ENCODE peak calls at places on chromosome 16, in five cellular contexts. Z, G, K, R and V are unnamed samples.

GRCh38 chr16:21963887-21964286 is 10.7 kb downstream of the UQCRC2 start:
- DNase-seq in Z (no peak), G (no peak), K (no peak), R (no peak), V (no peak)

GRCh38 chr16:7025616-7026190 is 306.9 kb upstream of the RBFOX1 start:
- DNase-seq in Z (peak; percentile 71), G (no peak), K (no peak), R (peak; percentile 46), V (peak; percentile 27)

GRCh38 chr16:89395150-89396142 is 94.9 kb downstream of the ANKRD11 start:
- DNase-seq in Z (peak; percentile 86), G (no peak), K (peak; percentile 95), R (peak; percentile 95), V (peak; percentile 98)

GRCh38 chr16:75238853-75239371 is 12.5 kb downstream of the BCAR1 start:
- DNase-seq in Z (no peak), G (no peak), K (no peak), R (no peak), V (no peak)

GRCh38 chr16:4455951-4456350 is 18.5 kb downstream of the NMRAL1 start:
- DNase-seq in Z (no peak), G (no peak), K (no peak), R (no peak), V (no peak)

GRCh38 chr16:17160285-17160854 is 310.4 kb downstream of the XYLT1 start:
- DNase-seq in Z (no peak), G (no peak), K (no peak), R (no peak), V (no peak)

GRCh38 chr16:28191364-28191985 is 20.3 kb downstream of the XPO6 start:
- DNase-seq in Z (no peak), G (no peak), K (no peak), R (peak; percentile 46), V (peak; percentile 96)

GRCh38 chr16:57522960-57523359 is 13.4 kb downstream of the CCDC102A start:
- DNase-seq in Z (no peak), G (no peak), K (no peak), R (no peak), V (no peak)

GRCh38 chr16:15682105-15682570 is 32.1 kb downstream of the NDE1 start:
- DNase-seq in Z (peak; percentile 51), G (no peak), K (no peak), R (peak; percentile 72), V (peak; percentile 84)

GRCh38 chr16:74700206-74701040 is at the start of gene MLKL:
- DNase-seq in Z (peak; percentile 81), G (peak; percentile 11), K (no peak), R (peak; percentile 62), V (peak; percentile 62)

GRCh38 chr16:50699345-50700159 is 6.1 kb downstream of the NOD2 start:
- DNase-seq in Z (no peak), G (no peak), K (no peak), R (peak; percentile 26), V (peak; percentile 100)

GRCh38 chr16:78127130-78127529 is 27.7 kb downstream of the WWOX start:
- DNase-seq in Z (no peak), G (no peak), K (peak; percentile 7), R (no peak), V (no peak)

GRCh38 chr16:14628806-14629611 is 1.1 kb downstream of the PARN start:
- DNase-seq in Z (no peak), G (no peak), K (no peak), R (no peak), V (no peak)

GRCh38 chr16:52928955-52929354 is 123.7 kb downstream of the CHD9NB start:
- DNase-seq in Z (no peak), G (no peak), K (no peak), R (no peak), V (no peak)

GRCh38 chr16:65523258-65523950 is 401.5 kb upstream of the CDH11 start:
- DNase-seq in Z (no peak), G (no peak), K (no peak), R (no peak), V (no peak)

GRCh38 chr16:12801511-12802042 is 2.1 kb downstream of the CPPED1 start:
- DNase-seq in Z (no peak), G (peak; percentile 73), K (peak; percentile 79), R (no peak), V (no peak)

GRCh38 chr16:51763072-51763658 is 612.1 kb upstream of the SALL1 start:
- DNase-seq in Z (no peak), G (no peak), K (no peak), R (no peak), V (no peak)

DNA sequence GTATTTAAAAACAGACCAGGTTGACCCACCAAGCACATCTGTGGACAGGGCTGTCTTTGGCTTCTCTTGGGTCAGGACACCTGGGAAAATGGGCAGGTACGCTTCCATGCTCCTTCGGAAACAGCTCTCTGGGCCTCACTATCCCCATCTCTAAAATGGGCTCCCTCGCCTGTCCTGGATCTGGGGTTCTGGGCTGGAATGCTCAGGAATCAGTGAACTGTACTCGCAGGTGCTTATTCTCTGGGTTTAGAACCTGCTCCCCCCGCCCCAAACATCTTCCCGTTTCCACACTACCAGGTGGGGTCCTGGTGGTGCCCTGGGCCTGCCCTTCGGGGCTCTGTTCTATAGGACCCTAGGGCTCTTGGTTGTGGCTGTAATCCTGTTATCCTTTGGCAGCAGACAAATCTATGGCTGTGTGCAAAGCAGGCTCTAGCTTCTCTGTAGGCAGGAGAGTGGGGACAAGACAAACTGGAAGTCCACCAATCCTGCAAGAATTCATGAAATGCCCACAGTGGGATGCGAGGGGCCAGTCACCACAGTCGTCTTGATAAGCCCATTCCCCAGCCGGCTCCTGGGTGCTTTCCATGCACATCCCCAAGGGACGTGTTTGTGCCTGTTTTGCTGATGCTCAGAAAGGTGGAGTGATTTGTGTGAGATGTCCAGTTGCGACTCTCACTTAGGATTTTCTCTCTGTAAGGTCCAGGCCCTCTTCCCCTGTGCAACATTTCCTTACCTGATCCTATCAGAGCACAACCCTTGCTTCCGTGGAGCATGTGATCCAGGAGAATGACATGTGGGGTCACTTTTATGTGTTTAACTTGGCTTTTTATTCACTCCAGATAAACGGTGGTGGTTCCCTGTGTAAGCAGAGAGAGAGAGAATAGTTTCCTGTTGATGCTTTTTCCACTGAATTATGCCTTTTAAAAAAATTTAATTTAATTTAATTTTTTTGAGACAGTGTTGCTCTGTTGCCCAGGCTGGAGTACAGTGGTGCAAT is 37.2 kb downstream of the HAPSTR1 start:
- DNase-seq in Z (no peak), G (no peak), K (no peak), R (no peak), V (peak; percentile 38)
- TF ChIP-seq CTCF in Z (no peak), G (no peak), K (no peak), R (no peak), V (no peak)

DNA sequence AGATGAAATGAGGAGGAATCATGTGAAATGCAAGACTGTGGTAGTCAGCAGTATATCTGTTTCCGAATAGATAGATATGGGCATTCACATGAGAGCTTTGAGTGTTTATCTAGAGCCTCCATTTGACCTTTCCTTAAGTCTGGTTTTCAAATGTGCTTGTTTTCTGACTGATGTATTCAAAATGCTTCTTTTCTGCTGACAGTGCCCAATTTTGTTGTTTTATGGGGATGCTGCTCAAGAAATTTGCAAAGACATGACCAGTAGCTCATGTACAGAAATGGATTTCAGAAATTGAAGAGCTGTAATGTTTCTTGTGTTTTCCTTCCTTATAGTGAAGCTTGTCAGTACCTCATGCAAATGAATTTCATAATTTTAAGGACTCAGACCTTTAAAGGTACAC is 903.4 kb upstream of the CDH8 start:
- DNase-seq in Z (no peak), G (no peak), K (no peak), R (no peak), V (no peak)
- H3K4me3 ChIP-seq in Z (no peak overlapping the region), G (no peak overlapping the region), K (no peak overlapping the region), R (no peak overlapping the region), V (no peak overlapping the region)

GRCh38 chr16:86426243-86426642 is 84.1 kb upstream of the FOXF1 start:
- DNase-seq in Z (no peak), G (no peak), K (no peak), R (no peak), V (no peak)
- TF ChIP-seq CTCF in Z (no peak), G (no peak), K (no peak), R (no peak), V (no peak)

GRCh38 chr16:71896688-71897368 is 1.5 kb downstream of the IST1 start:
- DNase-seq in Z (no peak), G (no peak), K (no peak), R (no peak), V (no peak)
- H3K4me3 ChIP-seq in Z (peak overlapping the region; percentile 94), G (peak overlapping the region; percentile 84), K (peak overlapping the region; percentile 68), R (peak overlapping the region; percentile 100), V (peak overlapping the region; percentile 94)

DNA sequence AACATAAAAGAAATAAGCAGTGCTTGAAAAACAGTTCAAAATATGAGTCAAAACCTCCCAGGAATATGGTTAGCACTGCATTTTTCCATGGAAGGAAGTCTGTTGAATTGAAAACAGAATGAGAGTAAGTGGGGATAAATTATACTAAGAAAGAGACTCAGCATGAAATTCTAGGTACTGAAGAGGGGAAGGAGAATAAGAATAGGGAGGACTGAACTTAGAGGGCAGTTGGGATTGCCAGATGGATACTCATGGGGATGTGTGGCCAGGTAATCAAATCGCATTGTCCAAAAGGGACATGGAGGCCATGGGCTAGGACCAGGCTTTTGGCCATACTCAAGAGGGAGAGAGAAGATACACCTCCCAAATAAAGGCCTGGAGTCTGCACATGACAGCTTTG is 247.9 kb downstream of the CDH13 start:
- DNase-seq in Z (no peak), G (no peak), K (no peak), R (no peak), V (no peak)
- TF ChIP-seq CTCF in Z (no peak), G (no peak), K (no peak), R (no peak), V (no peak)